ENCODE peak calls at places on chromosomes 2 and 18, in six cellular contexts. S is IMR-90, F is mesenchymal stem cell, A is trophoblast cell, Y is neuronal stem cell, G is H1. T is an unnamed sample.

GRCh38 chr2:121664086-121664485 is 14.8 kb upstream of the CLASP1 start:
- DNase-seq in G (no peak), F (no peak), Y (no peak), S (no peak), A (no peak), T (no peak)

GRCh38 chr2:43224571-43225092 is 1.8 kb downstream of the ZFP36L2 start:
- DNase-seq in A (no peak), Y (no peak), G (no peak), F (peak; percentile 52), S (peak; percentile 17), T (no peak)

GRCh38 chr2:231613054-231613654 is 20.5 kb downstream of the TEX44 start:
- DNase-seq in G (no peak), F (no peak), Y (no peak), S (no peak), A (no peak), T (no peak)

GRCh38 chr18:7116001-7116831 is 1.4 kb downstream of the LAMA1 start:
- DNase-seq in S (peak; percentile 38), A (no peak), G (peak; percentile 23), Y (peak; percentile 69), F (peak; percentile 2), T (peak; percentile 53)

GRCh38 chr2:73259704-73260337 is 24.5 kb downstream of the FBXO41 start:
- DNase-seq in S (no peak), G (no peak), F (no peak), A (no peak), Y (no peak), T (no peak)

GRCh38 chr18:43314931-43315330 is 37.6 kb upstream of the SYT4 start:
- DNase-seq in A (peak; percentile 25), S (no peak), F (peak; percentile 7), Y (no peak), G (no peak), T (no peak)

GRCh38 chr2:235506291-235506996 is 12.6 kb downstream of the AGAP1 start:
- DNase-seq in A (no peak), Y (no peak), F (no peak), S (no peak), G (no peak), T (no peak)

GRCh38 chr2:127197475-127198385 is 22.4 kb downstream of the CYP27C1 start:
- DNase-seq in F (peak; percentile 77), A (peak; percentile 74), S (peak; percentile 50), Y (no peak), G (no peak), T (peak; percentile 81)

GRCh38 chr18:80022613-80023012 is 11.6 kb upstream of the RBFA start:
- DNase-seq in G (no peak), Y (peak; percentile 21), S (peak; percentile 24), A (no peak), F (peak; percentile 40), T (no peak)

GRCh38 chr18:59009846-59010245 is 129.8 kb upstream of the SEC11C start:
- DNase-seq in G (no peak), A (no peak), S (no peak), Y (no peak), F (no peak), T (no peak)

GRCh38 chr2:173090291-173090877 is 14.7 kb downstream of the MAP3K20 start:
- DNase-seq in F (peak; percentile 64), Y (no peak), A (no peak), S (peak; percentile 76), G (no peak), T (peak; percentile 34)

GRCh38 chr2:181483876-181484275 is 26.7 kb downstream of the ITGA4 start:
- DNase-seq in S (no peak), Y (no peak), F (no peak), G (no peak), A (no peak), T (no peak)

GRCh38 chr2:131039535-131039907 is 53.7 kb downstream of the FAM168B start:
- DNase-seq in A (no peak), Y (no peak), S (no peak), F (no peak), G (no peak), T (no peak)

GRCh38 chr2:28359222-28360065 is 33.2 kb upstream of the FOSL2 start:
- DNase-seq in G (no peak), F (peak; percentile 86), S (peak; percentile 66), Y (no peak), A (no peak), T (no peak)

GRCh38 chr2:66569321-66569851 is 134.5 kb downstream of the MEIS1 start:
- DNase-seq in S (peak; percentile 85), A (no peak), G (no peak), F (peak; percentile 97), Y (no peak), T (no peak)

GRCh38 chr2:16665746-16666452 is at the start of gene CYRIA:
- DNase-seq in G (no peak), Y (peak; percentile 46), F (peak; percentile 61), A (peak; percentile 37), S (no peak), T (peak; percentile 61)

GRCh38 chr18:28559511-28559910 is 382.6 kb upstream of the CDH2 start:
- DNase-seq in A (no peak), G (no peak), F (no peak), Y (no peak), S (no peak), T (no peak)

GRCh38 chr2:216694826-216695217 is 527 bp downstream of the IGFBP5 start:
- DNase-seq in S (no peak), G (no peak), Y (no peak), F (no peak), A (no peak), T (no peak)

GRCh38 chr2:65377556-65378307 is 54.7 kb downstream of the SPRED2 start:
- DNase-seq in Y (no peak), G (no peak), A (peak; percentile 89), F (peak; percentile 96), S (peak; percentile 88), T (peak; percentile 44)

GRCh38 chr18:36501100-36501499 is 203.6 kb downstream of the FHOD3 start:
- DNase-seq in F (no peak), S (no peak), A (no peak), Y (no peak), G (no peak), T (no peak)

GRCh38 chr2:166892397-166892796 is 4.1 kb downstream of the XIRP2 start:
- DNase-seq in Y (no peak), G (no peak), A (no peak), S (no peak), F (no peak), T (peak; percentile 32)

GRCh38 chr2:3260959-3261358 is 116.7 kb downstream of the EIPR1 start:
- DNase-seq in F (no peak), Y (no peak), A (no peak), G (no peak), S (no peak), T (no peak)

GRCh38 chr2:43005211-43005974 is 213.0 kb upstream of the HAAO start:
- DNase-seq in G (no peak), A (no peak), Y (no peak), F (no peak), S (no peak), T (no peak)

GRCh38 chr18:32441536-32441935 is 29.1 kb downstream of the GAREM1 start:
- DNase-seq in Y (no peak), S (no peak), A (no peak), G (no peak), F (no peak), T (no peak)

GRCh38 chr18:39618265-39619003 is 2052.8 kb upstream of the CELF4 start:
- DNase-seq in Y (no peak), S (no peak), G (no peak), F (no peak), A (no peak), T (no peak)

GRCh38 chr2:204018717-204019116 is 82.2 kb downstream of the ICOS start:
- DNase-seq in F (no peak), S (no peak), G (no peak), Y (no peak), A (peak; percentile 31), T (no peak)

GRCh38 chr18:24319757-24320156 is 77.9 kb downstream of the OSBPL1A start:
- DNase-seq in S (no peak), F (no peak), A (no peak), G (no peak), Y (no peak), T (no peak)

GRCh38 chr18:59631583-59632181 is 65.5 kb downstream of the CCBE1 start:
- DNase-seq in Y (peak; percentile 49), A (no peak), F (peak; percentile 30), G (no peak), S (peak; percentile 58), T (peak; percentile 52)

GRCh38 chr2:101038455-101039255 is 36.6 kb downstream of the RPL31 start:
- DNase-seq in F (peak; percentile 26), A (no peak), Y (no peak), S (no peak), G (no peak), T (peak; percentile 57)

GRCh38 chr2:178194600-178195389 is 483 bp downstream of the OSBPL6 start:
- DNase-seq in G (no peak), A (peak; percentile 30), F (peak; percentile 79), Y (peak; percentile 51), S (peak; percentile 55), T (peak; percentile 74)

GRCh38 chr2:96136123-96136720 is 2.1 kb downstream of the ASTL start:
- DNase-seq in Y (no peak), F (no peak), A (no peak), S (no peak), G (no peak), T (no peak)

GRCh38 chr2:104872866-104873688 is 19.2 kb downstream of the POU3F3 start:
- DNase-seq in A (peak; percentile 11), F (peak; percentile 56), G (no peak), S (peak; percentile 37), Y (peak; percentile 62), T (peak; percentile 78)

GRCh38 chr2:227509824-227510619 is 38.1 kb downstream of the AGFG1 start:
- DNase-seq in A (peak; percentile 39), G (no peak), F (peak; percentile 54), S (peak; percentile 51), Y (no peak), T (no peak)

GRCh38 chr2:27606611-27607010 is 22.2 kb downstream of the CCDC121 start:
- DNase-seq in Y (no peak), F (no peak), A (peak; percentile 62), G (no peak), S (peak; percentile 83), T (no peak)

GRCh38 chr2:189549440-189549832 is 31.1 kb downstream of the SLC40A1 start:
- DNase-seq in A (no peak), F (no peak), Y (no peak), G (no peak), S (peak; percentile 68), T (no peak)

GRCh38 chr2:200161458-200161857 is 145.0 kb upstream of the SPATS2L start:
- DNase-seq in S (no peak), F (no peak), G (no peak), Y (no peak), A (no peak), T (peak; percentile 40)
- H3K4ac ChIP-seq in S (no peak overlapping the region), F (no peak overlapping the region), G (no peak overlapping the region), Y (no peak overlapping the region), A (no peak overlapping the region), T (no peak overlapping the region)

GRCh38 chr2:117684919-117685318 is 129.6 kb upstream of the DDX18 start:
- DNase-seq in Y (no peak), S (no peak), A (no peak), F (no peak), G (no peak), T (no peak)
- H4K91ac ChIP-seq in Y (no peak overlapping the region), S (no peak overlapping the region), A (no peak overlapping the region), F (no peak overlapping the region), G (no peak overlapping the region), T (no peak overlapping the region)

GRCh38 chr2:85996591-85996990 is 107.8 kb upstream of the ST3GAL5 start:
- DNase-seq in F (no peak), G (no peak), A (no peak), S (no peak), Y (peak; percentile 31), T (peak; percentile 14)
- H3K4ac ChIP-seq in F (peak overlapping the region; percentile 92), G (no peak overlapping the region), A (peak overlapping the region; percentile 57), S (peak overlapping the region; percentile 97), Y (no peak overlapping the region), T (no peak overlapping the region)

GRCh38 chr2:46661526-46661925 is 182.2 kb downstream of the TMEM247 start:
- DNase-seq in A (no peak), Y (no peak), G (no peak), S (no peak), F (no peak), T (no peak)
- H4K91ac ChIP-seq in A (no peak overlapping the region), Y (no peak overlapping the region), G (no peak overlapping the region), S (no peak overlapping the region), F (peak overlapping the region; percentile 68), T (no peak overlapping the region)

T was measured in H9.